ENCODE peak calls at places on chromosomes 4 and X, in five cellular contexts. A is stimulated activated naive CD8-positive, alpha-beta T cell treated with anti-CD3 and anti-CD28 coated beads, Interleukin-15, Interleukin-2, amounts not matched to agents 100 U/mL and 50 U/mL, for 24 hours; Q is choroid plexus epithelial cell; K is stimulated activated CD8-positive, alpha-beta memory T cell treated with anti-CD3 and anti-CD28 coated beads, Interleukin-7, amount 100 ng/mL, for 1 hour; D is HFF-Myc. J is an unnamed sample.
A peak's percentile ranks its signal among the peaks of the same experiment; 100 is the strongest.

GRCh38 chr4:139042981-139043460 is 27.4 kb downstream of the NOCT start:
- DNase-seq in A (no peak), Q (no peak), K (no peak), D (peak; percentile 19), J (no peak)

GRCh38 chr4:158253350-158253980 is 43.2 kb downstream of the TMEM144 start:
- DNase-seq in A (peak; percentile 43), Q (peak; percentile 82), K (no peak), D (peak; percentile 31), J (peak; percentile 49)

GRCh38 chr4:54017308-54017707 is 47.1 kb downstream of the CHIC2 start:
- DNase-seq in A (no peak), Q (no peak), K (no peak), D (no peak), J (no peak)

GRCh38 chr4:177492022-177492421 is 49.8 kb upstream of the AGA start:
- DNase-seq in A (no peak), Q (no peak), K (no peak), D (no peak), J (no peak)

GRCh38 chr4:174120446-174121142 is 162.9 kb downstream of the FBXO8 start:
- DNase-seq in A (peak; percentile 11), Q (peak; percentile 83), K (no peak), D (peak; percentile 46), J (peak; percentile 16)

GRCh38 chrX:150934453-150934852 is 36.0 kb upstream of the CD99L2 start:
- DNase-seq in A (no peak), Q (peak; percentile 76), K (no peak), D (no peak), J (no peak)

GRCh38 chr4:164700471-164700870 is 53.5 kb upstream of the SMIM31 start:
- DNase-seq in A (no peak), Q (no peak), K (no peak), D (no peak), J (no peak)

GRCh38 chr4:19478791-19479190 is 772.9 kb upstream of the SLIT2 start:
- DNase-seq in A (no peak), Q (peak; percentile 63), K (no peak), D (no peak), J (no peak)

GRCh38 chr4:7474320-7474719 is 39.6 kb upstream of the PSAPL1 start:
- DNase-seq in A (no peak), Q (no peak), K (no peak), D (no peak), J (no peak)

GRCh38 chrX:819684-820083 is 189.1 kb downstream of the SHOX start:
- DNase-seq in A (no peak), Q (no peak), K (no peak), D (no peak), J (no peak)

GRCh38 chrX:53471346-53471745 is 37.2 kb upstream of the HSD17B10 start:
- DNase-seq in A (no peak), Q (no peak), K (no peak), D (no peak), J (no peak)

GRCh38 chr4:81378398-81378797 is 93.3 kb downstream of the RASGEF1B start:
- DNase-seq in A (no peak), Q (peak; percentile 10), K (no peak), D (no peak), J (no peak)

GRCh38 chrX:135315864-135316263 is 6.6 kb downstream of the ETDC start:
- DNase-seq in A (no peak), Q (no peak), K (no peak), D (no peak), J (no peak)

GRCh38 chrX:153966841-153967535 is 4.6 kb downstream of the HCFC1 start:
- DNase-seq in A (peak; percentile 65), Q (no peak), K (no peak), D (no peak), J (peak; percentile 78)

GRCh38 chrX:153886915-153887314 is 942 bp upstream of the L1CAM start:
- DNase-seq in A (no peak), Q (no peak), K (no peak), D (no peak), J (no peak)

GRCh38 chr4:14829795-14830194 is 172.5 kb upstream of the CPEB2 start:
- DNase-seq in A (no peak), Q (no peak), K (no peak), D (no peak), J (no peak)

GRCh38 chr4:106454581-106454980 is 86.0 kb upstream of the GIMD1 start:
- DNase-seq in A (no peak), Q (no peak), K (no peak), D (no peak), J (no peak)

GRCh38 chr4:142523111-142523510 is 323.0 kb downstream of the INPP4B start:
- DNase-seq in A (no peak), Q (no peak), K (no peak), D (no peak), J (no peak)

GRCh38 chr4:168309781-168310180 is 8.8 kb downstream of the DDX60 start:
- DNase-seq in A (no peak), Q (peak; percentile 30), K (no peak), D (no peak), J (no peak)

GRCh38 chr4:22496165-22496813 is 19.6 kb downstream of the ADGRA3 start:
- DNase-seq in A (no peak), Q (no peak), K (no peak), D (no peak), J (no peak)

GRCh38 chr4:105050896-105051295 is 95.8 kb upstream of the TET2 start:
- DNase-seq in A (no peak), Q (peak; percentile 2), K (no peak), D (no peak), J (no peak)

GRCh38 chr4:174550541-174550940 is 28.3 kb upstream of the HPGD start:
- DNase-seq in A (no peak), Q (no peak), K (no peak), D (no peak), J (no peak)

GRCh38 chrX:146831994-146832393 is 17.4 kb upstream of the CXorf51A start:
- DNase-seq in A (no peak), Q (no peak), K (no peak), D (no peak), J (no peak)

GRCh38 chrX:97039363-97040029 is 155.8 kb downstream of the RPA4 start:
- DNase-seq in A (no peak), Q (peak; percentile 66), K (no peak), D (no peak), J (peak; percentile 15)

GRCh38 chrX:133495464-133496391 is 80.4 kb upstream of the GPC4 start:
- DNase-seq in A (no peak), Q (peak; percentile 23), K (no peak), D (no peak), J (no peak)

GRCh38 chr4:27149541-27150212 is 289.0 kb downstream of the STIM2 start:
- DNase-seq in A (no peak), Q (peak; percentile 1), K (no peak), D (no peak), J (no peak)

GRCh38 chrX:154719132-154719675 is 31.7 kb downstream of the GAB3 start:
- DNase-seq in A (peak; percentile 30), Q (peak; percentile 78), K (no peak), D (no peak), J (peak; percentile 68)

GRCh38 chrX:5068550-5068949 is 1160.1 kb downstream of the NLGN4X start:
- DNase-seq in A (no peak), Q (no peak), K (no peak), D (no peak), J (no peak)

J was measured in activated CD4-positive, alpha-beta memory T cell treated with anti-CD3 and anti-CD28 coated beads for 36 hours.